ENCODE peak calls at places on chromosomes 6 and 20, in six cellular contexts. G, V, O, D, B and R are unnamed samples.

GRCh38 chr6:81636930-81637568 is 115.4 kb downstream of the TENT5A start:
- DNase-seq in G (no peak), V (no peak), O (no peak), D (no peak), B (no peak), R (no peak)

GRCh38 chr20:38426006-38426405 is 9.1 kb downstream of the SNHG17 start:
- DNase-seq in G (no peak), V (no peak), O (no peak), D (no peak), B (no peak), R (no peak)

GRCh38 chr20:33490023-33490933 is at the start of gene CBFA2T2:
- DNase-seq in G (peak), V (no peak), O (no peak), D (no peak), B (peak), R (no peak)

GRCh38 chr6:134853111-134854055 is 96.5 kb downstream of the ALDH8A1 start:
- DNase-seq in G (no peak), V (no peak), O (no peak), D (no peak), B (peak), R (no peak)

GRCh38 chr6:151940307-151940706 is 132.8 kb downstream of the ESR1 start:
- DNase-seq in G (no peak), V (no peak), O (no peak), D (no peak), B (no peak), R (no peak)

GRCh38 chr6:164063346-164063745 is 648.8 kb downstream of the QKI start:
- DNase-seq in G (no peak), V (no peak), O (no peak), D (no peak), B (no peak), R (no peak)

GRCh38 chr20:1830240-1830639 is 65.0 kb upstream of the SIRPA start:
- DNase-seq in G (no peak), V (no peak), O (no peak), D (no peak), B (no peak), R (no peak)

GRCh38 chr20:24956001-24956761 is 7.1 kb downstream of the CST7 start:
- DNase-seq in G (no peak), V (peak), O (no peak), D (peak), B (no peak), R (no peak)

GRCh38 chr6:167678102-167679101 is 148.3 kb upstream of the AFDN start:
- DNase-seq in G (no peak), V (no peak), O (no peak), D (peak), B (peak), R (no peak)

GRCh38 chr20:62363920-62364851 is 2.9 kb downstream of the LAMA5 start:
- DNase-seq in G (no peak), V (no peak), O (no peak), D (no peak), B (peak), R (no peak)

GRCh38 chr20:62362590-62362940 is 4.5 kb downstream of the LAMA5 start:
- DNase-seq in G (no peak), V (no peak), O (no peak), D (no peak), B (peak), R (no peak)

GRCh38 chr20:62362991-62363919 is 3.9 kb downstream of the LAMA5 start:
- DNase-seq in G (no peak), V (no peak), O (no peak), D (no peak), B (peak), R (no peak)

GRCh38 chr20:62360854-62361798 is 6.0 kb downstream of the LAMA5 start:
- DNase-seq in G (no peak), V (no peak), O (no peak), D (no peak), B (no peak), R (no peak)

DNA sequence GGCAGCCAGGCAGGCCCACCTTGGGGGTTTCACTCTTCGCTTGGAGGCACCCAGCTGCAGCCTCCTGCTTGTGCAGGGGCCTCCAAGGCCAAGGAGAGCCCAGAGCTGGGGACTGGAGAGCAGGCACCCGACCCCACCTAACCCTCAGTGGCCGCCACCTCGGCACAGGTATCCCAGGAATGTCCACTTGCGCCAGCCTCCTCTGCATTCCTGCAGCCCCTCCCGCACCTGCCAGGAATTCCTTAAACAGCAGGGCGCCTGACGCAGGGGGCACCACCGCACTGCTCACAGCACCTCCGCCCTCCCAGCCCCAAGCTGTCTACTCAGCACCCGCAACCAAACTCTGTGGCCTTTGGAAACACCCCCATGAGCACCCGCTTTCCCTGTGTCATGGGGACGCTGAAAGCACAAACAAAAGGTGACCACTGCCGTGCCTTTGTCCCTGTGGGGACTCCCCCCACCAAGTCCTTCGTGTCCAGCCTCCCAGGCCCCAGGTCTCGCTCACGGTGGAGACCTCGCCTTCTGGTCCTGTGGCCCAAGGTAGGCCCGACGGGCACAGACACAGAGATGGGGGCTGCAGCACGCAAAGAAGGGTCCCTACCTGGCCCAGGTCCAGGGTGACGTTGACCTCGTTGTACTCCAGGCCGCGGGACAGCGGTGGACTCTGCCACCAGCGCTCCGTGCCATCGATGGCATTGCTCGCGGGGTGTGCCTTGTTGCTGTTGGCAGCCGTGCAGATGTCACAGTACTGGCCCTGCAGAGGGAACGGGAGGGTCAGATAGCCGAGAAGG is 5.1 kb downstream of the LAMA5 start:
- DNase-seq in G (no peak), V (no peak), O (no peak), D (no peak), B (no peak), R (no peak)
- TF ChIP-seq CTCF in G (no peak), V (no peak), O (no peak), D (no peak), B (no peak), R (no peak)

GRCh38 chr6:32844839-32845372 is 1.1 kb upstream of the PSMB8 start:
- DNase-seq in G (no peak), V (no peak), O (no peak), D (no peak), B (no peak), R (no peak)
- TF ChIP-seq POLR2AphosphoS5 in G (no peak), V (no peak), O (peak), D (peak), B (no peak), R (no peak)

GRCh38 chr20:45459606-45460005 is 9.9 kb upstream of the WFDC2 start:
- DNase-seq in G (no peak), V (no peak), O (no peak), D (no peak), B (no peak), R (no peak)
- TF ChIP-seq CTCF in G (no peak), V (no peak), O (peak), D (no peak), B (peak), R (no peak)

GRCh38 chr20:62120990-62121775 is 1.1 kb upstream of the LSM14B start:
- DNase-seq in G (no peak), V (no peak), O (no peak), D (no peak), B (peak), R (peak)
- TF ChIP-seq POLR2AphosphoS5 in G (no peak), V (no peak), O (peak), D (peak), B (peak), R (peak)

GRCh38 chr6:70037445-70037844 is 171.1 kb downstream of the COL19A1 start:
- DNase-seq in G (no peak), V (no peak), O (no peak), D (no peak), B (no peak), R (no peak)
- TF ChIP-seq CTCF in G (no peak), V (no peak), O (no peak), D (no peak), B (no peak), R (no peak)

GRCh38 chr6:32113386-32114352 is 4.5 kb upstream of the TNXB start:
- DNase-seq in G (peak), V (peak), O (no peak), D (peak), B (peak), R (peak)
- TF ChIP-seq POLR2AphosphoS5 in G (peak), V (peak), O (no peak), D (peak), B (peak), R (peak)

GRCh38 chr20:57022306-57022705 is 244.1 kb downstream of the BMP7 start:
- DNase-seq in G (no peak), V (no peak), O (no peak), D (no peak), B (no peak), R (no peak)
- TF ChIP-seq CTCF in G (no peak), V (no peak), O (no peak), D (no peak), B (no peak), R (no peak)

DNA sequence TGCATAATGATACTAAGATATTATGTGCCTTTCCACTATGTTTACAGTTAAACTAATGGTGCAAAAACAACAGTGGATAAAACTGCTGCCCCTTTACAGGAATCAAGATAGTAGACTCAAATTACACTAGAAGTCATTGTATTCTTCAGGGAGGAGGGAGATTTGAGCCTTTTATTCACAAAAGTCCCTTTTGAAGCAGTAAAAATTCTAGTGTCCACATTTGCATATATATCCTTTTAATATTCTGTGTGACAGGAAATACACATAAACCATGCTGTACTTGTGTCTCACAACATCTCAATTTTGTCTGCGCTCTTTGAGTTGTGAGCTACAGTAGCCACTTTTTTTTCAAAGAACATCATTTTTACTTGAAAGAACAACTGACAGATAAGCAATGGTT is 21.4 kb downstream of the LMBRD1 start:
- DNase-seq in G (no peak), V (no peak), O (no peak), D (no peak), B (no peak), R (no peak)
- TF ChIP-seq POLR2AphosphoS5 in G (no peak), V (no peak), O (no peak), D (no peak), B (no peak), R (no peak)